ENCODE peak calls at places on chromosomes 6 and 20, in eight cellular contexts. P is brain microvascular endothelial cell; T is CD8-positive, alpha-beta T cell; D is lower lobe of right lung; U is hepatocyte; Y is cardiac muscle cell; R is psoas muscle; N is lung. V is an unnamed sample. For H3K36me3, the result is how much of the 10 kb centered on the place peaks cover.

GRCh38 chr6:12163149-12163548 is 127.0 kb upstream of the EDN1 start:
- DNase-seq in U (no peak), R (no peak), N (no peak), D (no peak), P (no peak), T (peak), Y (no peak), V (no peak)

GRCh38 chr6:148624025-148624424 is 122.8 kb upstream of the UST start:
- DNase-seq in Y (no peak), P (no peak), D (no peak), R (no peak), T (no peak), U (no peak), N (no peak), V (peak)

GRCh38 chr20:44001667-44002596 is 87.3 kb downstream of the TOX2 start:
- DNase-seq in T (no peak), Y (no peak), R (no peak), N (no peak), P (no peak), U (no peak), D (no peak), V (no peak)

GRCh38 chr20:52219441-52219840 is 27.9 kb upstream of the ZFP64 start:
- DNase-seq in N (no peak), Y (no peak), T (no peak), R (no peak), P (no peak), D (no peak), U (no peak), V (peak)

GRCh38 chr20:11144114-11144513 is 470.3 kb upstream of the JAG1 start:
- DNase-seq in N (no peak), R (no peak), T (no peak), D (no peak), Y (no peak), P (peak), U (no peak), V (no peak)

GRCh38 chr6:137033828-137034227 is 10.9 kb downstream of the IL20RA start:
- DNase-seq in D (no peak), P (no peak), T (peak), N (no peak), Y (no peak), R (no peak), U (no peak), V (no peak)

GRCh38 chr6:148064406-148065134 is 278.1 kb upstream of the SASH1 start:
- DNase-seq in R (no peak), Y (peak), T (no peak), U (peak), P (peak), D (no peak), N (no peak), V (no peak)

GRCh38 chr20:36768768-36769430 is 4.7 kb downstream of the DSN1 start:
- DNase-seq in P (no peak), T (no peak), N (no peak), Y (no peak), R (no peak), D (no peak), U (no peak), V (no peak)

GRCh38 chr6:101490857-101491256 is 97.3 kb downstream of the GRIK2 start:
- DNase-seq in Y (no peak), T (no peak), P (no peak), N (no peak), D (no peak), U (no peak), R (no peak), V (peak)

GRCh38 chr20:51335329-51335841 is 207.1 kb downstream of the NFATC2 start:
- DNase-seq in P (peak), R (no peak), U (peak), T (no peak), N (no peak), Y (no peak), D (no peak), V (peak)

GRCh38 chr20:1555952-1556351 is 1.6 kb downstream of the SIRPD start:
- DNase-seq in U (no peak), T (no peak), R (no peak), D (no peak), P (no peak), Y (no peak), N (no peak), V (no peak)

GRCh38 chr6:117272886-117273285 is 7.5 kb downstream of the VGLL2 start:
- DNase-seq in N (no peak), P (no peak), R (no peak), Y (no peak), U (no peak), T (no peak), D (no peak), V (no peak)

GRCh38 chr6:35218021-35218420 is 4.3 kb downstream of the SCUBE3 start:
- DNase-seq in P (no peak), N (no peak), R (no peak), T (no peak), D (no peak), U (peak), Y (no peak), V (peak)

GRCh38 chr6:22888147-22888831 is 318.9 kb downstream of the HDGFL1 start:
- DNase-seq in N (no peak), Y (no peak), T (no peak), U (peak), R (no peak), P (no peak), D (no peak), V (peak)

GRCh38 chr20:59751075-59751711 is 146.9 kb downstream of the PHACTR3 start:
- DNase-seq in R (peak), D (peak), N (peak), P (peak), Y (no peak), T (no peak), U (peak), V (peak)

GRCh38 chr20:63531686-63532448 is 5.3 kb downstream of the PTK6 start:
- DNase-seq in N (no peak), T (no peak), Y (no peak), R (peak), D (no peak), U (no peak), P (no peak), V (no peak)

GRCh38 chr6:144835322-144835721 is 550.2 kb downstream of the UTRN start:
- DNase-seq in T (no peak), D (no peak), N (no peak), P (no peak), Y (no peak), R (no peak), U (no peak), V (no peak)

GRCh38 chr20:60637801-60638200 is 614.3 kb upstream of the CDH4 start:
- DNase-seq in R (no peak), Y (no peak), U (no peak), D (no peak), P (no peak), N (no peak), T (no peak), V (no peak)

GRCh38 chr20:37381621-37382538 is 35.9 kb downstream of the SRC start:
- DNase-seq in U (no peak), Y (no peak), D (peak), T (no peak), R (peak), N (no peak), P (no peak), V (no peak)

GRCh38 chr6:92577077-92577719 is 842.2 kb downstream of the EPHA7 start:
- DNase-seq in Y (no peak), U (no peak), T (no peak), D (no peak), P (no peak), N (no peak), R (peak), V (no peak)

GRCh38 chr6:105733556-105734162 is 330.8 kb upstream of the PREP start:
- DNase-seq in R (no peak), D (no peak), P (no peak), N (no peak), Y (peak), U (peak), T (no peak), V (peak)

GRCh38 chr6:30557683-30557981 is 537 bp downstream of the PRR3 start:
- DNase-seq in U (no peak), N (no peak), Y (no peak), T (no peak), R (no peak), D (no peak), P (no peak), V (no peak)

GRCh38 chr20:6104493-6105188 is 18.2 kb downstream of the FERMT1 start:
- DNase-seq in R (no peak), U (no peak), P (peak), D (no peak), N (no peak), T (no peak), Y (no peak), V (no peak)

GRCh38 chr6:29631860-29632731 is 887 bp downstream of the GABBR1 start:
- DNase-seq in N (peak), Y (peak), R (peak), P (no peak), U (peak), T (peak), D (peak), V (no peak)

GRCh38 chr6:15473174-15473573 is 189.7 kb downstream of the DTNBP1 start:
- DNase-seq in R (no peak), Y (no peak), D (no peak), P (no peak), U (no peak), T (no peak), N (no peak), V (no peak)

GRCh38 chr20:35297153-35297552 is 4.9 kb upstream of the FAM83C start:
- DNase-seq in D (no peak), P (no peak), R (no peak), T (no peak), N (no peak), U (peak), Y (no peak), V (no peak)

GRCh38 chr6:170111816-170112582 is 178.9 kb downstream of the DLL1 start:
- DNase-seq in R (peak), N (no peak), Y (no peak), T (no peak), P (no peak), U (no peak), D (peak), V (no peak)

GRCh38 chr6:160464744-160465143 is 116.6 kb downstream of the SLC22A3 start:
- DNase-seq in Y (no peak), P (no peak), N (no peak), R (no peak), D (no peak), T (no peak), U (no peak), V (no peak)

GRCh38 chr6:159378361-159378760 is 209.2 kb downstream of the FNDC1 start:
- DNase-seq in P (no peak), T (no peak), R (no peak), N (no peak), D (no peak), Y (no peak), U (no peak), V (no peak)

GRCh38 chr20:9474835-9475413 is 39.5 kb upstream of the LAMP5 start:
- DNase-seq in D (no peak), T (no peak), R (no peak), Y (no peak), P (no peak), U (no peak), N (no peak), V (peak)

GRCh38 chr6:27059621-27060425 is 187.7 kb upstream of the PRSS16 start:
- DNase-seq in U (no peak), P (no peak), R (no peak), Y (peak), D (no peak), N (no peak), T (no peak), V (no peak)

GRCh38 chr6:20182926-20183521 is 29.2 kb downstream of the MBOAT1 start:
- DNase-seq in N (peak), U (peak), D (peak), Y (no peak), R (no peak), P (no peak), T (no peak), V (peak)

GRCh38 chr6:73308712-73309533 is 45.2 kb downstream of the DPPA5 start:
- DNase-seq in D (no peak), Y (peak), N (no peak), U (peak), P (peak), R (no peak), T (no peak), V (peak)

GRCh38 chr20:62423326-62423706 is 4.0 kb downstream of the RBBP8NL start:
- DNase-seq in T (no peak), P (no peak), Y (no peak), U (no peak), D (no peak), N (no peak), R (no peak), V (no peak)
- TF ChIP-seq CTCF in T (no peak), P (no peak), Y (no peak), U (no peak), D (no peak), N (no peak), R (no peak), V (no peak)

GRCh38 chr20:45897692-45898091 is 6.6 kb downstream of the CTSA start:
- DNase-seq in R (no peak), N (no peak), Y (no peak), P (no peak), D (no peak), T (no peak), U (no peak), V (no peak)
- H3K36me3 ChIP-seq in R (under half), N (half or more), Y (half or more), P (under half), D (half or more), T (under half), U (under half), V (under half)

DNA sequence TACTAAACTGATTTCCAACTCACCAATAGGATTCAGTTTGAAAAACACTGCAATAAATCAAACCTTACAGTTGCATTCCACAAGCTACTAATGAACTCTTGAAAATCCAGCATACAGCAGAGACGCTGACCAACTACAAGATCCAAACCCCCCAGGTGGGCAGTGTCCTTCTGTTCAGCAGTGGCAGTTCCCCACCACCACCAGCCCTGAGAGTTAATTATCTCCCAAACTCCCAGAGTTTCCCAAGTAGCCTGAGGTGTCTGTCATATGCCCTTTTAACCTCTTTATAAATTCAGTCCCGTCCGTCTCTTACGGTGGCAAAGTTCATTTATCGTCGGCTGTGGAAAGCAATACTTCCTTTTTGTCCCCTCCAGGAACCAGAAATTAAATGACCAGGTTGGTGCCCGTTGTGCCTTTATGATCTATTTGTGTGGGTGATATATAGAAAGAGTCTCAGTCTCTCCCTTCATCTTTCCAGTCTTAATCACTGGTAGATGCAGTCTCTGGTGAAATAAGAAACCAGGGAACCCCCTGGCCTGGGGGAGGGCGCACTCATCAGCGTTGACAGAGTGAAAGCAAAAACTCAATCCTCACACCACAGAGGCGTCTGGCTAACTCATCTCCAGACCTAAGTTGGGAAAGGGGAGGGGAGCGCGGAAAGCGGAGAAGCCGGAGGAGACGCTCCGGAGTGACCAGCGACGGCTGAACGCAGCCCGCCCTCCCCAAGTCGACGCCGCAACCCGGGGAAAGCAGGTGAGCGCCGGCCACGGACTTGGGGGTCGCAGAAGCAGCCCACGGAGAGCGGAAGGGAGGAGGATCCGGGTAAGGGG is 717 bp downstream of the MRPL14 start:
- DNase-seq in P (peak), D (peak), U (peak), N (no peak), R (peak), T (peak), Y (peak), V (peak)
- H3K4me3 ChIP-seq in P (peak), D (peak), U (peak), N (peak), R (peak), T (peak), Y (peak), V (peak)

GRCh38 chr20:8443464-8444072 is 311.5 kb downstream of the PLCB1 start:
- DNase-seq in N (no peak), P (no peak), T (no peak), U (no peak), D (no peak), R (no peak), Y (no peak), V (no peak)
- TF ChIP-seq CTCF in N (no peak), P (no peak), T (no peak), U (no peak), D (no peak), R (no peak), Y (no peak), V (no peak)

GRCh38 chr20:25574411-25574810 is 10.9 kb downstream of the NINL start:
- DNase-seq in T (no peak), R (no peak), P (no peak), U (no peak), N (no peak), D (no peak), Y (no peak), V (no peak)

GRCh38 chr20:25570148-25570530 is 15.2 kb downstream of the NINL start:
- DNase-seq in D (no peak), P (no peak), T (no peak), N (no peak), U (no peak), R (no peak), Y (no peak), V (no peak)

GRCh38 chr20:25573288-25574251 is 11.8 kb downstream of the NINL start:
- DNase-seq in U (no peak), N (no peak), R (no peak), D (no peak), Y (no peak), P (peak), T (no peak), V (no peak)

GRCh38 chr20:25571817-25572216 is 13.5 kb downstream of the NINL start:
- DNase-seq in P (no peak), D (no peak), T (no peak), Y (no peak), N (no peak), R (no peak), U (no peak), V (no peak)

DNA sequence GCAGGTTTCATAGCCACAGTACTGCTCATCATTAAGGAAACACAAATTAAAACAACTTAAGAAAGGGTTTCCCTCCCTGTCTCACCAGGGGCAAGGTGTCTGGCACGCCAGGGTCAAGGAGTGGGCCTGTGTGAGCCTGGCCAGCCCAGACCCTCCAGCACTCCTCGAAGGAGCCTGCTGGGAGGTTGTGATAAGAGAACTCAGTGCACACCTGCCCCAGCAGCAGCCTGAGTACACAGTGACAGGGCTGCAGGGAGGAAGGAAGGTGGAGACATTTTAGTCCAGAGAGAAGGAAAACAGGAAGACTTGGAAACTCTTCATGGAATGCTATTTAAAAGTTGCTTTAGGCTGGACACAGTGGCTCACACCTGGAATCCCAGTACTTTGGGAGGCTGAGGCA is 14.1 kb downstream of the NINL start:
- DNase-seq in D (no peak), U (no peak), Y (no peak), R (no peak), T (no peak), P (no peak), N (no peak), V (no peak)
- H3K36me3 ChIP-seq in D (under half), U (under half), Y (under half), R (under half), T (under half), P (under half), N (under half), V (under half)

DNA sequence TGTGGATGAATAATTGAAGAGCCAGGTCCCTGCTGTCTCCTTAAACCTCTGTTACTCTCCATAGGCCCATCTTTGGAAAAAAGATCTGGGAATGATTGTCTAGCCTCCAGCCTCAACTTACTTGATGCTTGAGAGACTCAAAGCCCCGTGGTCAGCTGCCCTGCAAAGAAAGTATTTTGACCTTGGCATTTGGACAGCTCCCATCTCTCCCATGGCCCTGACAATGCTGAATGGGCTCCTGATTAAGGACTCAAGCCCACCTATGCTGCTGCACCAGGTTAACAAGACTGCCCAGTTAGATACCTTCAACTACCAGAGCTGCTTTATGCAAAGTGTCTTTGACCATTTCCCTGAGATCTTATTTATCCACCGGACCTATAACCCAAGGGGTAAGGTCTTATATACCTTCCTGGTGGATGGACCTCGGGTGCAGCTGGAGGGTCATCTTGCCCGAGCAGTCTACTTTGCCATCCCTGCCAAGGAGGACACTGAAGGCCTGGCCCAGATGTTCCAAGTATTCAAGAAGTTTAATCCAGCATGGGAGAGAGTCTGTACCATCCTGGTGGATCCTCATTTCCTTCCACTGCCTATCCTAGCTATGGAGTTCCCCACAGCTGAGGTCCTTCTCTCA is 1.6 kb downstream of the ZSWIM1 start:
- DNase-seq in D (no peak), Y (no peak), T (no peak), R (no peak), U (no peak), N (no peak), P (no peak), V (no peak)
- H3K4me3 ChIP-seq in D (no peak), Y (no peak), T (no peak), R (no peak), U (no peak), N (no peak), P (no peak), V (no peak)

DNA sequence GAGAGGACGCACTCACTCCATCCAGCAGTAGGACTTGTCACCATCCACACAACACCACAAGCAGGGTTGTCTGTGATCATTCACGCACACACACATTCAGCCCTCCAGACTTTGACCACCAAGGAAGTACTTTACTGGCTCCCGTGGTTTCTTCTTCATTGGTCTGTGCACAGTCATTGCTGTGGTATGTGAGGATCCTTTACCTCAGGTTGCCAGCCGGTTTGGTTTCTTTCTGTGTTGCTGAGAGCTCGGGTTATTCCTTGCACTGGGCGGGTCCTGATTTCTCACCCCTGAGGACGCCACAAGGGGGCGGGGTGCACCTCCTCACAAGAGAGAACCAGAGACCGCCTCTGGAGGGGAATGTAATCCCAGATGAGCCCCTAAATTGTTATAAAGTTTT is 11.2 kb downstream of the SLC35A1 start:
- DNase-seq in D (no peak), Y (no peak), P (peak), R (no peak), N (no peak), U (peak), T (no peak), V (peak)
- TF ChIP-seq CTCF in D (peak), Y (peak), P (peak), R (no peak), N (no peak), U (peak), T (no peak), V (no peak)

DNA sequence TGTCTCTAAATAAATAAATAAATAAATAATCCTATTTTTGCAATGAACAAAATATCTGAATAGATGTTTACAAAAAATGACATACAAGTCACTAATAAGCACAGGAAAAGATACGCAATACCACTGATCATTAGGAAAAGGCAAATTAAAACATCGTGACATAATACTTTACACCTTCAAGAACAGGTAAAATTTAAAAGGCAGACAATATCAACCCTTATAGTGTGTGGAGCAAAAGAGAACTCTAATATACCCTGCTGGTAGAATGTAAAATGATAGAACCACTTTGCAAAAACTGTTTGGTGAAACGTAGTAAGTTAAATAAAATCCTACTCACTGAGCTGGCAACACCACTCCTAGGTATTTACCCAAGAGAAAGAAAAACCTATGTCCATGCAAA is 67.4 kb downstream of the ZMYND8 start:
- DNase-seq in N (no peak), T (no peak), P (no peak), R (no peak), D (no peak), U (no peak), Y (no peak), V (no peak)
- H3K36me3 ChIP-seq in N (under half), T (under half), P (half or more), R (under half), D (half or more), U (under half), Y (half or more), V (under half)

V was measured in bronchial epithelial cell.